ENCODE peak calls at places on chromosome 21, in ten cellular contexts. V is heart right ventricle; L is endothelial cell; E is activated T-cell treated with anti-CD3 and anti-CD28 coated beads, Interleukin-2, amount 50 U/mL, for 48 hours; T is naive B cell; A is activated naive CD4-positive, alpha-beta T cell; B is NCI-H748 treated with DMSO at 0.1 percent for 48 hours; J is sciatic nerve; S is AG04450; U is dorsolateral prefrontal cortex. X is an unnamed sample.

GRCh38 chr21:27555996-27556395 is 589.1 kb upstream of the ADAMTS5 start:
- DNase-seq in L (no peak), B (no peak), V (no peak), A (no peak), S (no peak), E (no peak), U (no peak), J (no peak), T (no peak), X (no peak)

GRCh38 chr21:29303301-29303700 is 4.6 kb downstream of the BACH1 start:
- DNase-seq in V (no peak), U (no peak), E (no peak), T (no peak), A (no peak), L (no peak), J (no peak), B (no peak), S (no peak), X (no peak)

GRCh38 chr21:45383615-45384201 is 21.3 kb upstream of the COL18A1 start:
- DNase-seq in V (no peak), E (no peak), A (no peak), U (no peak), L (no peak), T (no peak), J (peak), S (no peak), B (no peak), X (no peak)

GRCh38 chr21:41827951-41828883 is 50.9 kb downstream of the PRDM15 start:
- DNase-seq in U (no peak), L (no peak), S (no peak), T (no peak), E (no peak), A (no peak), B (no peak), V (no peak), J (peak), X (peak)

GRCh38 chr21:44708866-44709425 is 2.4 kb downstream of the TSPEAR start:
- DNase-seq in L (no peak), T (no peak), U (no peak), J (no peak), B (no peak), A (no peak), V (no peak), E (no peak), S (no peak), X (no peak)

GRCh38 chr21:15732290-15732995 is 2.7 kb downstream of the USP25 start:
- DNase-seq in V (no peak), T (peak), E (no peak), U (no peak), B (no peak), S (no peak), A (no peak), J (no peak), L (no peak), X (no peak)

GRCh38 chr21:28375708-28376385 is 616.8 kb downstream of the LTN1 start:
- DNase-seq in S (peak), J (no peak), E (no peak), U (no peak), V (no peak), T (no peak), A (no peak), B (no peak), L (no peak), X (no peak)

GRCh38 chr21:38506606-38507331 is 8.5 kb upstream of the ERG start:
- DNase-seq in L (no peak), J (no peak), V (no peak), U (no peak), T (no peak), A (no peak), E (no peak), S (no peak), B (peak), X (no peak)

GRCh38 chr21:46356494-46357334 is 32.8 kb downstream of the PCNT start:
- DNase-seq in B (no peak), E (no peak), U (no peak), J (no peak), L (no peak), S (no peak), V (no peak), T (no peak), A (no peak), X (no peak)

X was measured in NCI-H1930.